ENCODE peak calls at places on chromosomes 7 and 10, in four cellular contexts. F, K, A and U are unnamed samples.

GRCh38 chr10:127872871-127873600 is 19.7 kb downstream of the CLRN3 start:
- DNase-seq in F (no peak), K (no peak), A (no peak), U (no peak)

GRCh38 chr10:34727595-34728033 is 87.5 kb downstream of the PARD3 start:
- DNase-seq in F (no peak), K (no peak), A (no peak), U (peak)

GRCh38 chr7:149881328-149882263 is 7.8 kb downstream of the ATP6V0E2 start:
- DNase-seq in F (no peak), K (no peak), A (no peak), U (no peak)

GRCh38 chr7:142854505-142855400 is at the start of gene EPHB6:
- DNase-seq in F (peak), K (peak), A (peak), U (peak)

GRCh38 chr7:55964802-55965470 is 551 bp downstream of the NIPSNAP2 start:
- DNase-seq in F (peak), K (peak), A (peak), U (peak)

GRCh38 chr7:93226310-93226709 is at the start of gene HEPACAM2:
- DNase-seq in F (no peak), K (no peak), A (no peak), U (no peak)

GRCh38 chr7:4123823-4124222 is 558.3 kb upstream of the FOXK1 start:
- DNase-seq in F (no peak), K (no peak), A (no peak), U (peak)

GRCh38 chr7:149633976-149634945 is 136.7 kb upstream of the ZNF746 start:
- DNase-seq in F (no peak), K (no peak), A (no peak), U (no peak)

GRCh38 chr10:114557854-114558253 is 100.2 kb downstream of the ABLIM1 start:
- DNase-seq in F (no peak), K (no peak), A (no peak), U (no peak)

GRCh38 chr7:30224511-30225031 is 59.8 kb upstream of the ZNRF2 start:
- DNase-seq in F (peak), K (peak), A (no peak), U (no peak)

GRCh38 chr10:93386496-93387369 is 95.4 kb downstream of the MYOF start:
- DNase-seq in F (peak), K (peak), A (no peak), U (no peak)

GRCh38 chr10:13660545-13660920 is 73.8 kb downstream of the PRPF18 start:
- DNase-seq in F (peak), K (no peak), A (no peak), U (no peak)

GRCh38 chr7:156554488-156554887 is 86.1 kb upstream of the RNF32 start:
- DNase-seq in F (no peak), K (no peak), A (no peak), U (no peak)

GRCh38 chr10:110067960-110068770 is 60.4 kb downstream of the ADD3 start:
- DNase-seq in F (peak), K (peak), A (no peak), U (no peak)

GRCh38 chr7:83921798-83922607 is 272.6 kb downstream of the SEMA3A start:
- DNase-seq in F (peak), K (no peak), A (no peak), U (no peak)

GRCh38 chr10:86775056-86775858 is 18.8 kb downstream of the BMPR1A start:
- DNase-seq in F (peak), K (peak), A (no peak), U (no peak)

GRCh38 chr7:29224726-29225125 is 30.2 kb downstream of the CHN2 start:
- DNase-seq in F (no peak), K (no peak), A (no peak), U (no peak)

GRCh38 chr10:116974442-116975005 is 30.5 kb downstream of the SHTN1 start:
- DNase-seq in F (peak), K (no peak), A (no peak), U (no peak)

GRCh38 chr10:60952067-60952845 is 8.3 kb upstream of the RHOBTB1 start:
- DNase-seq in F (no peak), K (no peak), A (no peak), U (no peak)

GRCh38 chr7:14936530-14936929 is 34.0 kb upstream of the DGKB start:
- DNase-seq in F (peak), K (no peak), A (no peak), U (peak)

GRCh38 chr7:148156248-148156647 is 434.3 kb upstream of the C7orf33 start:
- DNase-seq in F (peak), K (no peak), A (no peak), U (no peak)

GRCh38 chr7:55550010-55550409 is 22.3 kb downstream of the VOPP1 start:
- DNase-seq in F (no peak), K (no peak), A (no peak), U (no peak)

GRCh38 chr10:76080991-76081390 is 649.6 kb downstream of the LRMDA start:
- DNase-seq in F (no peak), K (no peak), A (no peak), U (peak)

GRCh38 chr7:44757311-44757710 is 8.7 kb downstream of the ZMIZ2 start:
- DNase-seq in F (peak), K (peak), A (no peak), U (no peak)

GRCh38 chr7:127504715-127505114 is 80.7 kb downstream of the GCC1 start:
- DNase-seq in F (peak), K (peak), A (no peak), U (no peak)

GRCh38 chr7:117800406-117800805 is 72.8 kb downstream of the CTTNBP2 start:
- DNase-seq in F (no peak), K (no peak), A (no peak), U (peak)

GRCh38 chr7:123260428-123260960 is 60.7 kb upstream of the SLC13A1 start:
- DNase-seq in F (no peak), K (no peak), A (no peak), U (no peak)

GRCh38 chr10:13990918-13991317 is 339.8 kb downstream of the FRMD4A start:
- DNase-seq in F (peak), K (no peak), A (no peak), U (no peak)

GRCh38 chr10:48792687-48793096 is 108.0 kb downstream of the WDFY4 start:
- DNase-seq in F (peak), K (no peak), A (no peak), U (no peak)

GRCh38 chr7:139992353-139993054 is 70.2 kb downstream of the PARP12 start:
- DNase-seq in F (no peak), K (no peak), A (no peak), U (no peak)

GRCh38 chr10:112914288-112914952 is 35.6 kb upstream of the TCF7L2 start:
- DNase-seq in F (no peak), K (no peak), A (no peak), U (no peak)